ENCODE peak calls at places on chromosomes 11 and 22, in five cellular contexts. O is HFFc6, H is D721Med, B is cardiac muscle cell, J is GM20000. Z is an unnamed sample.
A peak's percentile ranks its signal among the peaks of the same experiment; 100 is the strongest.

GRCh38 chr11:114284021-114284420 is 12.2 kb upstream of the NNMT start:
- DNase-seq in O (no peak), H (no peak), B (no peak), J (no peak), Z (no peak)

GRCh38 chr22:43996170-43996980 is 27.7 kb upstream of the PARVB start:
- DNase-seq in O (no peak), H (no peak), B (no peak), J (peak; percentile 82), Z (no peak)

GRCh38 chr11:131468565-131468964 is 98.2 kb downstream of the NTM start:
- DNase-seq in O (no peak), H (no peak), B (no peak), J (no peak), Z (no peak)

GRCh38 chr22:34645375-34645774 is 420.6 kb upstream of the ISX start:
- DNase-seq in O (no peak), H (no peak), B (peak; percentile 34), J (no peak), Z (no peak)

GRCh38 chr11:63573881-63574855 is 11.0 kb upstream of the PLAAT2 start:
- DNase-seq in O (peak; percentile 48), H (no peak), B (peak; percentile 34), J (peak; percentile 32), Z (no peak)

GRCh38 chr11:13772223-13773046 is 104.0 kb downstream of the FAR1 start:
- DNase-seq in O (peak; percentile 52), H (no peak), B (peak; percentile 79), J (peak; percentile 34), Z (peak; percentile 76)

GRCh38 chr11:31619980-31620379 is 110.4 kb downstream of the ELP4 start:
- DNase-seq in O (no peak), H (no peak), B (no peak), J (no peak), Z (no peak)

GRCh38 chr11:35183526-35183925 is 44.6 kb downstream of the CD44 start:
- DNase-seq in O (no peak), H (no peak), B (no peak), J (no peak), Z (no peak)

GRCh38 chr11:1221848-1222311 is 986 bp upstream of the MUC5B start:
- DNase-seq in O (no peak), H (no peak), B (no peak), J (peak; percentile 17), Z (no peak)

GRCh38 chr22:19438286-19438685 is 5.9 kb downstream of the MRPL40 start:
- DNase-seq in O (no peak), H (no peak), B (no peak), J (no peak), Z (no peak)

GRCh38 chr22:46823654-46824053 is 61.2 kb downstream of the TBC1D22A start:
- DNase-seq in O (no peak), H (no peak), B (no peak), J (no peak), Z (no peak)

GRCh38 chr11:86625981-86626380 is 46.4 kb downstream of the ME3 start:
- DNase-seq in O (no peak), H (no peak), B (no peak), J (no peak), Z (no peak)

GRCh38 chr22:19494001-19494560 is 14.4 kb downstream of the CDC45 start:
- DNase-seq in O (no peak), H (no peak), B (no peak), J (no peak), Z (no peak)

GRCh38 chr11:126502159-126502558 is 146.7 kb downstream of the ST3GAL4 start:
- DNase-seq in O (no peak), H (no peak), B (no peak), J (no peak), Z (no peak)

GRCh38 chr22:22244337-22245250 is at the start of gene VPREB1:
- DNase-seq in O (no peak), H (no peak), B (no peak), J (peak; percentile 2), Z (no peak)

DNA sequence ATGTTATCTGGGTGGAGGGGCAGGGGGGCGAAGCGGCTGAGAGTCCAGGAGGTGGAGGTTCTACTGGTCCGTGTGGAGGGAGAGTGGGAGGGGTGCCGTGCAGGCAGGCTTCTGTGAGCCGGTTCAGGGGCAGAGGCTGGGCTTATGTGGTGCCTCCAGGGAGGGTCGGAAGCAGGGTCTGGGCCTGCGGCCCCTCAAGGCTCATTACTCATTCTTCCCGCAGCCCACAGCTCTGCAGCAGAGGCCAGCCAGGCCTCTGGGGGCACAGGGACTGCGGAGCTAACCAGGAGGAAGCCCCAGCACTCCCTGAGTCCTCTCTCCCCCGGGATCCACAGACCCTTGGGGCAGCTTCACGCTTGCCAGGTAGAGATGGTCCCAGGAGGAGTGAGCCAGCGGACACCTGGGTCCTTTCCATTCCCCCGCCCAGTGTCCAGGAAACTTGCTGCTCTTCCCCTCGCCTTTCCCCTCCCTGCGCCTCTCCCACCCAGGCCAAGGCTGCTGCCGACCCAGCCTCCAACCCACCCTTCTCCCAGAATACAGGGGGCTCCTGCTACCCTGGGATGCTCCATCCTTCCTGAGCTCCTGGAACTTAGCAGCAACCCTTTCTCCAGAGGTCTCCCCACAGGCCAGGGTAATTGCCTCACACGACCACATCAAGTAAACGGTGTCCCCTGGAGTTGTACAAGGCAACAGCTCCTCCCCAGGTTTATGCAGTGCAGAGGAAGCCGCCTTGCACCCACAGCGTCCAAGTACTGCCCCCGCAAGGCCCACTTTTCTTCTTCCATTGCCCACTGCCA is 6.3 kb downstream of the NRXN2 start:
- DNase-seq in O (no peak), H (no peak), B (no peak), J (no peak), Z (no peak)
- TF ChIP-seq CTCF in O (no peak), H (no peak), B (no peak), J (no peak), Z (no peak)

GRCh38 chr22:37195921-37196320 is 7.9 kb upstream of the C1QTNF6 start:
- DNase-seq in O (no peak), H (no peak), B (no peak), J (no peak), Z (peak; percentile 11)

GRCh38 chr22:37197451-37198289 is 9.6 kb upstream of the C1QTNF6 start:
- DNase-seq in O (peak; percentile 92), H (no peak), B (no peak), J (no peak), Z (peak; percentile 92)

GRCh38 chr22:37198290-37199102 is 10.4 kb upstream of the C1QTNF6 start:
- DNase-seq in O (peak; percentile 73), H (peak; percentile 50), B (peak; percentile 82), J (peak; percentile 86), Z (peak; percentile 81)

GRCh38 chr22:37194750-37195149 is 6.7 kb upstream of the C1QTNF6 start:
- DNase-seq in O (no peak), H (no peak), B (no peak), J (no peak), Z (no peak)

DNA sequence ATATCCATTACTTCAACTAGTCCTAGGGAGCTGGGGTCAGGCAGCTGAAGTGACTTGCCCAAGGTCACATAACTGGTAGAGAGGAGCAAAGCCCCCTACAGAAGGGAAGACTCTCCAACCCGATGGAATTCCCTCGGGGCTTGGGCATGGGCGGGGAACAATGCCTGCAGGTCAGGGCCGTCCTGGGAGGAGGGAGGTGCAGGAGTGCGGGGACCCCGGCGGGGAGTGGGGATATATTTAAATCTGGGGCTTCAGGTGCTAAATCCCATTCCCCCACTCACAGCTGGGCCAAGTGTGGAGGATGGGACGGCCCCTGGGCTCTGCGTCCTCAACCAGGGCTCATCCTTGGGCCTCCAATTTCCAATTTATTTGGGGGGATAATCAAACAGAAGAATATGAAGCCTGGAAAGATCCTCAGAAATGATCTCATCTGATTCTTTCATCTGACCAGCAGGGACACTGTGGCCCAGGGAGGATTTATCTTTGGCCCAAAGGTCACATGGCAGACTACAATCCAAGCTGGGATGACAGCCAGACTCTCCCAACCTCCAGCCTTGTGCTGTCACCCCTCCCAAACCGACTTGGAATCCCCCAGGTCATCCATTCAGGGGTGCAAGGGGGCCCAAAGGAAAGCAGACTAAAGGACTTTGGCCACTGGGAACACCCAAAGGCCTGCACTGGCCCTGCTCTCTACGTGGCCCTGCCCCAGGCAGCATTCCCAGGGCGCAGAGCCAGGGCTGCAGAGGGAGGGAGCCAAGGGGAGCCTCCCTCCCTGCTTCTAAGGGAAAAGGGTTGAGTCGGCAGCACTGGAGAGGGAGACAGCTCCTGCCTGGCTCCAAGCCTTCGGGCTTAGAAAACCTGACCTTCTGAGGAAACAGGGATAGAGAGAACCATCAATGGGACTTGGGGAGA is 8.7 kb upstream of the C1QTNF6 start:
- DNase-seq in O (peak; percentile 88), H (no peak), B (peak; percentile 61), J (no peak), Z (peak; percentile 84)
- TF ChIP-seq CTCF in O (peak; percentile 42), H (no peak), B (no peak), J (no peak), Z (no peak)

GRCh38 chr11:36744375-36745168 is 146.5 kb upstream of the RAG2 start:
- DNase-seq in O (peak; percentile 35), H (no peak), B (peak; percentile 81), J (peak; percentile 27), Z (peak; percentile 66)
- TF ChIP-seq CTCF in O (peak; percentile 87), H (peak; percentile 74), B (peak; percentile 87), J (peak; percentile 75), Z (peak; percentile 83)

DNA sequence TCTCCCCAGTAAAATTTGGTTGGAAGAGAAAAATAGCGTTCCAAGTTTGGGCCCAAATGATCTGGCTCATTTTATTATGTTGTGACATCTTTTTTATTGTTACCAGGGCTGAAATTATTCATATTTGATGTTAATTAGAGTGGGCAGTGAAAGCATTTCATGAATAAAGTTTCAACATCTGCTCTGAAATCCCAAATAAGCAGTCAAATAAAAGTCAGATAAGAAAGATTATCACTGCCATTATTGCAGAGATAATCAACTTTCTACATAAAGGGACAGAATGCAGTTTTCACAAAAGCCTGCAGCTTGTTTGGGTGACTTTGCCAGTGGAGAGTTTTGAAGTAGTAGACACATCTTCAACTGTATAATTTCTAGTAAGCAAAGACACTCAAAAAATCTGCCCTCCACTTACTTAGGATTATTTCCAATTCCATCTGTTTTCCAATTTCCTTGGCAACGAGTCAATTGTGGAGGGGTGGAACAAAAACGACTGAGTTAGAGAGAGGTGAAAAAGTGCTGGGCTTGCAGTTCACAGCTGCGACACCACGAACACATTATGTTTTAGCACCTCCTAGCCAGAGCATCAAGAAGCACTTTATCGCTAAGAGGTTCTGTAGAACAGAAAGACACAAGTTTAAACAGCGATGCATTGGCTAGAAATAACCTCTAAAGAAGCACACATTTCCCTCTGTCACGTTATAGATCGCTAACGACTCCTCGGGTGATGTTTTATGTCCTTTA is 9.0 kb downstream of the TECTA start:
- DNase-seq in O (no peak), H (no peak), B (no peak), J (no peak), Z (no peak)
- TF ChIP-seq CTCF in O (no peak), H (peak; percentile 5), B (no peak), J (no peak), Z (no peak)

DNA sequence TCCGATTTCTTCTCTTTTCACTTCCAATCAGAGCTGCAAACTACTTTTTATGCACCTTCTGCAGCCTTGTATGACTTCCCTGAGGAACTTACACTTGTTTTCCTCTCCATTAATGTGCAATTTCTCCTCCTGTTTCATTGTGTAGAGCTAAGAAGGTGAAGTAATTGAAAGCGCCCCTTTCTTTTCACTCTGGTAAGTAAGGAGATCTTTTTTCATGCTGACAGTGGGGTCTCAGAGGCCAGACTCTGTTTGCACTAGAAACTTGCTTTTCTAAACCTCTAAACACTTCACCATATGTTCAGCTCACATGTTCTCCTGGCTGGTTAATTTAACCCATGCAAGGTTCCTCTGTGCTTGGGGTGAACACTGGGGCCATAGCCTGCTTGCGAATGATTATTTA is 116.9 kb downstream of the FANCF start:
- DNase-seq in O (no peak), H (no peak), B (no peak), J (no peak), Z (no peak)
- TF ChIP-seq CTCF in O (no peak), H (no peak), B (no peak), J (no peak), Z (no peak)

GRCh38 chr11:61695917-61696316 is 15.7 kb downstream of the DAGLA start:
- DNase-seq in O (peak; percentile 72), H (no peak), B (no peak), J (peak; percentile 68), Z (peak; percentile 93)
- TF ChIP-seq CTCF in O (peak; percentile 51), H (no peak), B (peak; percentile 14), J (no peak), Z (peak; percentile 43)

GRCh38 chr22:37765498-37765897 is 42.2 kb upstream of the GCAT start:
- DNase-seq in O (no peak), H (no peak), B (no peak), J (no peak), Z (no peak)
- TF ChIP-seq CTCF in O (no peak), H (no peak), B (no peak), J (no peak), Z (no peak)